ENCODE peak calls at places on chromosomes 11 and 22, in nine cellular contexts. Y is neural crest cell, Z is nephron progenitor cell, X is BJ, I is osteocyte, V is lower leg skin, L is testis, P is right lobe of liver, N is pancreas. E is an unnamed sample.

GRCh38 chr11:75792127-75792731 is 22.8 kb upstream of the UVRAG start:
- DNase-seq in Y (no peak), Z (no peak), X (no peak), I (no peak), V (no peak), L (no peak), P (peak; percentile 62), N (no peak), E (no peak)

GRCh38 chr11:72454791-72455190 is 20.5 kb upstream of the CLPB start:
- DNase-seq in Y (no peak), Z (no peak), X (no peak), I (no peak), V (no peak), L (no peak), P (no peak), N (no peak), E (no peak)

GRCh38 chr11:19819148-19819547 is 106.5 kb downstream of the NAV2 start:
- DNase-seq in Y (no peak), Z (no peak), X (no peak), I (peak; percentile 53), V (no peak), L (no peak), P (no peak), N (no peak), E (no peak)

GRCh38 chr22:24284747-24285203 is 14.1 kb downstream of the SPECC1L start:
- DNase-seq in Y (no peak), Z (no peak), X (no peak), I (no peak), V (no peak), L (no peak), P (no peak), N (no peak), E (no peak)

GRCh38 chr11:8006349-8006977 is 19.3 kb downstream of the EIF3F start:
- DNase-seq in Y (peak; percentile 56), Z (peak; percentile 69), X (no peak), I (peak; percentile 83), V (peak; percentile 40), L (peak; percentile 80), P (no peak), N (peak; percentile 76), E (peak; percentile 58)

GRCh38 chr11:43907028-43907966 is 26.7 kb downstream of the ALKBH3 start:
- DNase-seq in Y (no peak), Z (no peak), X (no peak), I (no peak), V (no peak), L (no peak), P (no peak), N (no peak), E (no peak)

GRCh38 chr11:8100605-8101004 is 19.6 kb downstream of the TUB start:
- DNase-seq in Y (no peak), Z (no peak), X (no peak), I (peak; percentile 40), V (peak; percentile 4), L (no peak), P (no peak), N (no peak), E (no peak)

GRCh38 chr11:2271077-2271326 is 614 bp upstream of the ASCL2 start:
- DNase-seq in Y (no peak), Z (peak; percentile 35), X (no peak), I (no peak), V (peak; percentile 43), L (peak; percentile 71), P (peak; percentile 68), N (no peak), E (no peak)

GRCh38 chr11:72573380-72573949 is 100.8 kb downstream of the PDE2A start:
- DNase-seq in Y (peak; percentile 56), Z (peak; percentile 67), X (no peak), I (no peak), V (no peak), L (peak; percentile 41), P (no peak), N (peak; percentile 25), E (peak; percentile 70)

GRCh38 chr11:73995247-73995646 is 12.6 kb upstream of the UCP2 start:
- DNase-seq in Y (no peak), Z (no peak), X (no peak), I (no peak), V (no peak), L (no peak), P (no peak), N (no peak), E (no peak)

GRCh38 chr11:2303627-2304155 is 1.9 kb downstream of the TSPAN32 start:
- DNase-seq in Y (no peak), Z (no peak), X (no peak), I (peak; percentile 76), V (peak; percentile 12), L (peak; percentile 88), P (no peak), N (no peak), E (no peak)

GRCh38 chr11:79940976-79941735 is 500.3 kb upstream of the TENM4 start:
- DNase-seq in Y (no peak), Z (no peak), X (no peak), I (no peak), V (no peak), L (no peak), P (no peak), N (no peak), E (no peak)

GRCh38 chr11:104073950-104074349 is 37.5 kb downstream of the DDI1 start:
- DNase-seq in Y (no peak), Z (no peak), X (no peak), I (no peak), V (no peak), L (no peak), P (no peak), N (no peak), E (peak; percentile 14)

GRCh38 chr11:60924110-60924905 is at the start of gene TMEM132A:
- DNase-seq in Y (peak; percentile 69), Z (peak; percentile 84), X (no peak), I (no peak), V (peak; percentile 36), L (peak; percentile 91), P (peak; percentile 76), N (peak; percentile 63), E (peak; percentile 71)

GRCh38 chr11:69123593-69124545 is 31.9 kb upstream of the SMIM38 start:
- DNase-seq in Y (no peak), Z (no peak), X (no peak), I (no peak), V (no peak), L (no peak), P (no peak), N (no peak), E (no peak)
- TF ChIP-seq CTCF in Y (no peak), Z (no peak), X (no peak), I (no peak), V (no peak), L (no peak), P (no peak), N (no peak), E (peak; percentile 2)

DNA sequence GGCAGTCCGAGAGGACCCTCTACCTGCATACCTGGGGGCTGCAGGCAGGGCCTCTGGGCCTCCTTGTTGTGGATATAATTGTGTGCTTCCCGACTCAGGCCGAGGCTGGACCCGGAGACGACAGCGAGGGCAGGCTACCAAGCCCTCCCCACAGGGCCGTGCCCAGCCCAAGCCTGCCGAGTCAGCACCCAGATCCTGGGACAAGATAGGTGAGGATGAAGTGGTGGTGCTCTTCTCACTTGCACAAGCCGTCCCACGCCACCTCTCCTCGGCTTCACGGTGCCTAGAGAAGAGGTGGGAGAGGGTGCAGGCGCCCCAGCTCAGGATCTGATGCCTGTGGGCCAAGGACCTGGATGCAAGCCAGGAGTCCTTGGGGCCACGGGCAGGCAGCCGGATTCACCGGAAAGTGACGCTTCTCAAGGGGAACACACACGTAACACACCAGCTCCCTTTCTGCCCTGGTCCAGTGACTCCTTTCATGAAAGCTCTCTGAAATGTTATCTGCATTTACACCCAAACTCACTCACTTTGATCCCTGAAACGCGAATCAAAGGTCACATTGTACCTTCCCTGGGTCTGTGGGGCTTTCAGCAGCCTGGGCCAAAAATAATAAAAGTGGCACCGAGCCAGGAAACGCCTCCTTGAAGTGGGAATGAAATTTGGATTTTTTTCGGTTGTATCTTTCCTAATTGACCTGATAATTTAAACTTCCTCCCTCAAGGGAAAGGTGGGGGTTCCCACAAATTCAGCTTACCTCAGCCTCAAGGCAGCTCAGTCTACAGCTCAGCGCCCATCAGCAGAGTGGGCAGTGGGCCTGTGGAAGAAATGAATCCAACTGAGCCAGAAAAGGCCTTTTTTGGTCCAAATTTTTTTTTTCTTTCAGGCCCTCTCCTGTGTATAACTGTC is 1.1 kb upstream of the GNB1L start:
- DNase-seq in Y (no peak), Z (peak; percentile 41), X (no peak), I (peak; percentile 84), V (peak; percentile 36), L (peak; percentile 71), P (peak; percentile 72), N (peak; percentile 77), E (peak; percentile 65)
- TF ChIP-seq CTCF in Y (no peak), Z (no peak), X (no peak), I (no peak), V (no peak), L (no peak), P (no peak), N (no peak), E (no peak)

GRCh38 chr11:66338276-66339162 is 2.3 kb upstream of the RIN1 start:
- DNase-seq in Y (no peak), Z (no peak), X (no peak), I (no peak), V (no peak), L (no peak), P (peak; percentile 39), N (no peak), E (no peak)

GRCh38 chr11:66337103-66337899 is 1.1 kb upstream of the RIN1 start:
- DNase-seq in Y (no peak), Z (no peak), X (no peak), I (peak; percentile 86), V (no peak), L (no peak), P (peak; percentile 44), N (no peak), E (no peak)

GRCh38 chr11:66335531-66336233 is 552 bp downstream of the RIN1 start:
- DNase-seq in Y (no peak), Z (peak; percentile 59), X (no peak), I (peak; percentile 88), V (no peak), L (no peak), P (peak; percentile 48), N (no peak), E (no peak)

GRCh38 chr11:66334605-66335442 is 1.4 kb downstream of the RIN1 start:
- DNase-seq in Y (no peak), Z (no peak), X (no peak), I (no peak), V (no peak), L (no peak), P (peak; percentile 51), N (no peak), E (no peak)

GRCh38 chr11:66336234-66337102 is at the start of gene RIN1:
- DNase-seq in Y (no peak), Z (peak; percentile 62), X (peak; percentile 93), I (peak; percentile 94), V (peak; percentile 66), L (no peak), P (peak; percentile 56), N (peak; percentile 60), E (peak; percentile 80)
- TF ChIP-seq CTCF in Y (peak; percentile 55), Z (peak; percentile 30), X (peak; percentile 39), I (peak; percentile 58), V (no peak), L (peak; percentile 28), P (peak; percentile 36), N (no peak), E (peak; percentile 40)

DNA sequence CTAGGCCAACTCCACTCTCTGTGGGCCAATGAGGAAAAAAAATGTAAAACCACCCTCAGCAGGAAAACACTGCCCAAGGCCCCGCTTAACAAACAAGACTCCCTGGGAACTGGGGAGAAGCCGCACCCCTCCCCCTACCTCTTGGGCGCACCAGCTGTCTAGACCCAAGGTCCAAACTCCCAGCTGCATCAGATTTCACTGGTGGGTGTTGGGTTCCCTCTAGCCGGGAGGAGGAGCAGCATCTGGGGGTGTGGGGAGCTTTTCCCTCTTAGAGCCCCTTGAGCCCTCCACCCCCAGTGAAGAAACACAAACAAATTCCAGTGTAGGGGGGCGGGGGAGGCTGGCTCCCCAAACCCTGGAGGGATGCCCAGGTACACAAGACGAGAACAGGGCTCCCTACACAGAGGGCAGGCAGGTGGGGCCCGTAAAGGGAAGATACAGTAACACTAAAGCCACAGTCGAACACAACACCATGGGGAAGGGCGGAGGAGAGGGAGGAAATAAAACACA is 64.9 kb downstream of the NECTIN1 start:
- DNase-seq in Y (no peak), Z (peak; percentile 56), X (no peak), I (no peak), V (no peak), L (no peak), P (no peak), N (peak; percentile 78), E (no peak)
- TF ChIP-seq CTCF in Y (no peak), Z (no peak), X (no peak), I (no peak), V (no peak), L (no peak), P (no peak), N (no peak), E (no peak)